ENCODE peak calls at places on chromosomes 3 and 15, in seven cellular contexts. One of them, this sample, is unnamed.

GRCh38 chr3:141242035-141242721 is 10.6 kb downstream of the PXYLP1 start:
- DNase-seq in mucosa of descending colon: no peak
- DNase-seq in NCI-H146: no peak
- DNase-seq in ecto neural progenitor cell: no peak
- DNase-seq in NCI-H2081: no peak
- DNase-seq in RCC 7860: no peak
- DNase-seq in fibroblast of lung: peak
- DNase-seq in this sample: no peak

GRCh38 chr3:131349946-131350347 is 31.6 kb upstream of the NUDT16 start:
- DNase-seq in ecto neural progenitor cell: no peak
- DNase-seq in fibroblast of lung: peak
- DNase-seq in NCI-H146: peak
- DNase-seq in RCC 7860: peak
- DNase-seq in mucosa of descending colon: no peak
- DNase-seq in NCI-H2081: no peak
- DNase-seq in this sample: no peak

GRCh38 chr3:59515936-59516335 is 466.1 kb upstream of the CFAP20DC start:
- DNase-seq in fibroblast of lung: no peak
- DNase-seq in RCC 7860: no peak
- DNase-seq in ecto neural progenitor cell: no peak
- DNase-seq in NCI-H146: no peak
- DNase-seq in NCI-H2081: no peak
- DNase-seq in mucosa of descending colon: no peak
- DNase-seq in this sample: no peak

GRCh38 chr15:80059786-80060489 is 462 bp downstream of the ZFAND6 start:
- DNase-seq in NCI-H2081: peak
- DNase-seq in fibroblast of lung: peak
- DNase-seq in RCC 7860: peak
- DNase-seq in ecto neural progenitor cell: no peak
- DNase-seq in NCI-H146: peak
- DNase-seq in mucosa of descending colon: no peak
- DNase-seq in this sample: no peak

GRCh38 chr3:72492240-72492639 is 356.0 kb downstream of the SHQ1 start:
- DNase-seq in fibroblast of lung: peak
- DNase-seq in NCI-H146: no peak
- DNase-seq in mucosa of descending colon: peak
- DNase-seq in RCC 7860: peak
- DNase-seq in ecto neural progenitor cell: peak
- DNase-seq in NCI-H2081: no peak
- DNase-seq in this sample: no peak

GRCh38 chr3:133893683-133894333 is 1.9 kb downstream of the RAB6B start:
- DNase-seq in ecto neural progenitor cell: no peak
- DNase-seq in fibroblast of lung: no peak
- DNase-seq in NCI-H2081: no peak
- DNase-seq in RCC 7860: no peak
- DNase-seq in NCI-H146: no peak
- DNase-seq in mucosa of descending colon: no peak
- DNase-seq in this sample: no peak

GRCh38 chr3:17605032-17605431 is 137.4 kb downstream of the TBC1D5 start:
- DNase-seq in RCC 7860: peak
- DNase-seq in NCI-H2081: no peak
- DNase-seq in mucosa of descending colon: no peak
- DNase-seq in NCI-H146: no peak
- DNase-seq in ecto neural progenitor cell: no peak
- DNase-seq in fibroblast of lung: peak
- DNase-seq in this sample: no peak

GRCh38 chr15:85749261-85750151 is 45.2 kb downstream of the KLHL25 start:
- DNase-seq in ecto neural progenitor cell: peak
- DNase-seq in NCI-H2081: no peak
- DNase-seq in NCI-H146: no peak
- DNase-seq in RCC 7860: no peak
- DNase-seq in mucosa of descending colon: no peak
- DNase-seq in fibroblast of lung: peak
- DNase-seq in this sample: no peak

GRCh38 chr15:57537072-57537471 is 54.6 kb upstream of the MYZAP start:
- DNase-seq in NCI-H146: peak
- DNase-seq in RCC 7860: peak
- DNase-seq in NCI-H2081: peak
- DNase-seq in fibroblast of lung: peak
- DNase-seq in mucosa of descending colon: no peak
- DNase-seq in ecto neural progenitor cell: no peak
- DNase-seq in this sample: peak

GRCh38 chr3:31927806-31928205 is 53.3 kb downstream of the OSBPL10 start:
- DNase-seq in RCC 7860: no peak
- DNase-seq in NCI-H146: no peak
- DNase-seq in ecto neural progenitor cell: no peak
- DNase-seq in NCI-H2081: no peak
- DNase-seq in mucosa of descending colon: no peak
- DNase-seq in fibroblast of lung: no peak
- DNase-seq in this sample: no peak

GRCh38 chr3:126127904-126128303 is 44.0 kb upstream of the SLC41A3 start:
- DNase-seq in RCC 7860: no peak
- DNase-seq in mucosa of descending colon: no peak
- DNase-seq in ecto neural progenitor cell: peak
- DNase-seq in fibroblast of lung: no peak
- DNase-seq in NCI-H2081: no peak
- DNase-seq in NCI-H146: no peak
- DNase-seq in this sample: no peak

GRCh38 chr3:148202386-148202785 is 495.3 kb upstream of the AGTR1 start:
- DNase-seq in ecto neural progenitor cell: no peak
- DNase-seq in mucosa of descending colon: no peak
- DNase-seq in NCI-H146: no peak
- DNase-seq in NCI-H2081: no peak
- DNase-seq in RCC 7860: no peak
- DNase-seq in fibroblast of lung: no peak
- DNase-seq in this sample: no peak

GRCh38 chr15:34883042-34883441 is 86.5 kb downstream of the AQR start:
- DNase-seq in fibroblast of lung: no peak
- DNase-seq in mucosa of descending colon: no peak
- DNase-seq in NCI-H146: no peak
- DNase-seq in NCI-H2081: no peak
- DNase-seq in ecto neural progenitor cell: no peak
- DNase-seq in RCC 7860: no peak
- DNase-seq in this sample: no peak